ENCODE peak calls at places on chromosomes 11 and 22, in eight cellular contexts. One of them, this sample, is unnamed.

GRCh38 chr11:17197431-17197898 is 10.3 kb downstream of the PIK3C2A start:
- DNase-seq in HEK293T: no peak
- DNase-seq in H9: no peak
- DNase-seq in Kasumi-1: no peak
- DNase-seq in SJSA1: peak; percentile 40
- DNase-seq in EL: peak; percentile 61
- DNase-seq in neural crest cell: no peak
- DNase-seq in fibroblast of mammary gland: peak; percentile 36
- DNase-seq in this sample: no peak

GRCh38 chr11:121418625-121419114 is 33.4 kb upstream of the SORL1 start:
- DNase-seq in HEK293T: no peak
- DNase-seq in H9: no peak
- DNase-seq in Kasumi-1: peak; percentile 65
- DNase-seq in SJSA1: no peak
- DNase-seq in EL: no peak
- DNase-seq in neural crest cell: no peak
- DNase-seq in fibroblast of mammary gland: no peak
- DNase-seq in this sample: peak; percentile 58

GRCh38 chr11:42571486-42572230 is 740.1 kb upstream of the API5 start:
- DNase-seq in HEK293T: no peak
- DNase-seq in H9: no peak
- DNase-seq in Kasumi-1: peak; percentile 19
- DNase-seq in SJSA1: no peak
- DNase-seq in EL: no peak
- DNase-seq in neural crest cell: no peak
- DNase-seq in fibroblast of mammary gland: no peak
- DNase-seq in this sample: no peak

GRCh38 chr11:130040281-130040940 is 29.3 kb upstream of the APLP2 start:
- DNase-seq in HEK293T: no peak
- DNase-seq in H9: no peak
- DNase-seq in Kasumi-1: no peak
- DNase-seq in SJSA1: no peak
- DNase-seq in EL: no peak
- DNase-seq in neural crest cell: no peak
- DNase-seq in fibroblast of mammary gland: no peak
- DNase-seq in this sample: no peak

GRCh38 chr11:2793781-2794418 is 91.7 kb downstream of the CDKN1C start:
- DNase-seq in HEK293T: no peak
- DNase-seq in H9: no peak
- DNase-seq in Kasumi-1: no peak
- DNase-seq in SJSA1: no peak
- DNase-seq in EL: no peak
- DNase-seq in neural crest cell: no peak
- DNase-seq in fibroblast of mammary gland: no peak
- DNase-seq in this sample: no peak

GRCh38 chr22:27115816-27116256 is 458.4 kb downstream of the MIAT start:
- DNase-seq in HEK293T: no peak
- DNase-seq in H9: no peak
- DNase-seq in Kasumi-1: no peak
- DNase-seq in SJSA1: peak; percentile 89
- DNase-seq in EL: peak; percentile 88
- DNase-seq in neural crest cell: no peak
- DNase-seq in fibroblast of mammary gland: peak; percentile 17
- DNase-seq in this sample: no peak

GRCh38 chr11:95282337-95282751 is 51.3 kb upstream of the SESN3 start:
- DNase-seq in HEK293T: no peak
- DNase-seq in H9: no peak
- DNase-seq in Kasumi-1: peak; percentile 14
- DNase-seq in SJSA1: no peak
- DNase-seq in EL: no peak
- DNase-seq in neural crest cell: no peak
- DNase-seq in fibroblast of mammary gland: peak; percentile 55
- DNase-seq in this sample: no peak

GRCh38 chr22:44362249-44363040 is 49.7 kb upstream of the SHISAL1 start:
- DNase-seq in HEK293T: no peak
- DNase-seq in H9: no peak
- DNase-seq in Kasumi-1: no peak
- DNase-seq in SJSA1: peak; percentile 73
- DNase-seq in EL: peak; percentile 17
- DNase-seq in neural crest cell: no peak
- DNase-seq in fibroblast of mammary gland: no peak
- DNase-seq in this sample: no peak

GRCh38 chr22:27911329-27911728 is 7.7 kb downstream of the PITPNB start:
- DNase-seq in HEK293T: no peak
- DNase-seq in H9: no peak
- DNase-seq in Kasumi-1: no peak
- DNase-seq in SJSA1: no peak
- DNase-seq in EL: no peak
- DNase-seq in neural crest cell: no peak
- DNase-seq in fibroblast of mammary gland: no peak
- DNase-seq in this sample: no peak

GRCh38 chr11:77188323-77188911 is 60.4 kb downstream of the MYO7A start:
- DNase-seq in HEK293T: peak; percentile 81
- DNase-seq in H9: peak; percentile 78
- DNase-seq in Kasumi-1: peak; percentile 91
- DNase-seq in SJSA1: peak; percentile 15
- DNase-seq in EL: peak; percentile 75
- DNase-seq in neural crest cell: peak; percentile 81
- DNase-seq in fibroblast of mammary gland: peak; percentile 76
- DNase-seq in this sample: peak; percentile 31